ENCODE peak calls at places on chromosome 16, in seven cellular contexts. K, J, P, M, E, F and D are unnamed samples.

GRCh38 chr16:68732068-68732680 is 4.9 kb upstream of the CDH1 start:
- DNase-seq in P (no peak), M (no peak), F (no peak), J (no peak), K (no peak), E (no peak), D (no peak)

GRCh38 chr16:50263060-50263909 is 3.1 kb upstream of the ADCY7 start:
- DNase-seq in P (no peak), K (no peak), J (no peak), M (no peak), F (no peak), E (no peak), D (no peak)

GRCh38 chr16:55873122-55873521 is 2.1 kb downstream of the CES5A start:
- DNase-seq in J (no peak), E (no peak), F (no peak), P (no peak), M (no peak), K (no peak), D (no peak)

GRCh38 chr16:354971-355441 is 2.5 kb upstream of the AXIN1 start:
- DNase-seq in E (no peak), P (no peak), M (no peak), F (no peak), K (no peak), J (no peak), D (no peak)

GRCh38 chr16:27191352-27191924 is 11.9 kb upstream of the KDM8 start:
- DNase-seq in K (no peak), F (no peak), P (no peak), E (no peak), M (no peak), J (no peak), D (no peak)

GRCh38 chr16:50704245-50704644 is 10.8 kb downstream of the NOD2 start:
- DNase-seq in P (no peak), M (no peak), K (no peak), F (no peak), E (no peak), J (no peak), D (no peak)

GRCh38 chr16:48378836-48379235 is 6.4 kb downstream of the SIAH1 start:
- DNase-seq in M (no peak), F (no peak), P (no peak), J (no peak), K (peak; percentile 70), E (no peak), D (no peak)

GRCh38 chr16:48499822-48500440 is 110.0 kb downstream of the N4BP1 start:
- DNase-seq in E (no peak), K (no peak), P (peak; percentile 45), J (peak; percentile 84), F (no peak), M (peak; percentile 80), D (peak; percentile 92)

GRCh38 chr16:65540913-65541312 is 419.1 kb upstream of the CDH11 start:
- DNase-seq in F (no peak), E (no peak), J (no peak), K (no peak), M (no peak), P (no peak), D (no peak)

GRCh38 chr16:4338712-4339299 is 12.3 kb downstream of the PAM16 start:
- DNase-seq in F (no peak), J (no peak), E (no peak), P (no peak), M (no peak), K (no peak), D (no peak)

GRCh38 chr16:46916980-46917379 is 32.8 kb downstream of the GPT2 start:
- DNase-seq in K (peak; percentile 38), E (no peak), J (no peak), M (no peak), F (no peak), P (no peak), D (no peak)

GRCh38 chr16:69918241-69918640 is 32.9 kb upstream of the CLEC18A start:
- DNase-seq in P (no peak), K (no peak), M (no peak), E (no peak), J (no peak), F (no peak), D (peak; percentile 28)

GRCh38 chr16:23699100-23699499 is 13.9 kb downstream of the ERN2 start:
- DNase-seq in J (no peak), K (peak; percentile 34), F (no peak), P (no peak), E (no peak), M (no peak), D (no peak)

GRCh38 chr16:47258874-47259461 is 115.2 kb upstream of the NETO2 start:
- DNase-seq in E (no peak), K (peak; percentile 61), P (no peak), F (no peak), J (peak; percentile 33), M (no peak), D (peak; percentile 10)

GRCh38 chr16:49763826-49764225 is 92.1 kb downstream of the ZNF423 start:
- DNase-seq in P (no peak), J (no peak), E (no peak), K (no peak), M (no peak), F (no peak), D (no peak)

GRCh38 chr16:709651-710499 is 4.3 kb upstream of the FBXL16 start:
- DNase-seq in K (peak; percentile 48), J (peak; percentile 91), P (no peak), F (no peak), E (peak; percentile 88), M (no peak), D (peak; percentile 62)

GRCh38 chr16:81495321-81496234 is 51.0 kb downstream of the CMIP start:
- DNase-seq in P (no peak), E (no peak), K (peak; percentile 61), J (no peak), M (no peak), F (peak; percentile 66), D (no peak)

GRCh38 chr16:81455006-81455405 is 10.4 kb downstream of the CMIP start:
- DNase-seq in E (no peak), M (no peak), P (no peak), J (no peak), F (no peak), K (no peak), D (no peak)

GRCh38 chr16:23514381-23515152 is 4.3 kb upstream of the GGA2 start:
- DNase-seq in K (no peak), E (no peak), M (no peak), J (no peak), F (no peak), P (no peak), D (no peak)

GRCh38 chr16:48446534-48446920 is 61.3 kb upstream of the SIAH1 start:
- DNase-seq in P (no peak), J (no peak), M (no peak), F (no peak), K (no peak), E (no peak), D (no peak)

GRCh38 chr16:88882358-88883030 is 16.0 kb upstream of the PABPN1L start:
- DNase-seq in K (peak; percentile 52), M (no peak), P (no peak), F (no peak), E (no peak), J (no peak), D (no peak)

DNA sequence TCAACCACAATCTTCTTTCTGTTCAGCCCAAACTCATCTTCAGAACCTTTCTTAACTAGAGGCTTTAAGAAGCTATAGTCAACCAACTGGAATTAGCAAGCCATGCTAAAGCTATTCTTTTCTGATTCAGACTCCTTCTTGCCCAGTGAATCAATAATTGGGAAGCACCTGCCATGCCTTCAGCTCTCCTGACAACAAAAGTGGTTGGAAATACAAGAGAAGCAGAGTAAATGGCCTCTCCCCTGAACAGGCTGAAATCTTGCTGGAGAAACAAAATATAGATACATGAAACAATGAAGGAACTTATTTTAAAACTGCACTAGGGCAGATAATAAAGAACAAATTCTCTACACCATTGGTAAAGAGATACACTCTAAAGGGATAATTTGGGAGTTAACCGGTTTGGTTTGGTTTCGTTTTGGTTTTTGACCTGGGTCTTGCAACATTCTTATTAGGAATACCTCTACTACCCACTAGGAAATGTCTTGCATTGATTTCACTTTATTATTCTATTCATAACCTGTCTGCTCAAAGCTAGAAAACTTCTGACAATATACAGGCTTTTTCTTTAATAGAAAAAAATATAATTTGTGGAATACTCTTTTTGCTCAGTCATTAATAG is 173.6 kb upstream of the DYNLRB2 start:
- DNase-seq in P (no peak), F (no peak), M (no peak), E (no peak), K (no peak), J (no peak), D (no peak)
- TF ChIP-seq CTCF in P (no peak), F (no peak), M (no peak), E (no peak), K (no peak), J (no peak), D (no peak)

GRCh38 chr16:73217654-73218053 is 169.7 kb upstream of the ZFHX3 start:
- DNase-seq in K (peak; percentile 21), M (no peak), J (no peak), E (no peak), P (no peak), F (no peak), D (no peak)
- TF ChIP-seq CTCF in K (peak; percentile 17), M (peak; percentile 23), J (no peak), E (peak; percentile 58), P (no peak), F (no peak), D (peak; percentile 18)

DNA sequence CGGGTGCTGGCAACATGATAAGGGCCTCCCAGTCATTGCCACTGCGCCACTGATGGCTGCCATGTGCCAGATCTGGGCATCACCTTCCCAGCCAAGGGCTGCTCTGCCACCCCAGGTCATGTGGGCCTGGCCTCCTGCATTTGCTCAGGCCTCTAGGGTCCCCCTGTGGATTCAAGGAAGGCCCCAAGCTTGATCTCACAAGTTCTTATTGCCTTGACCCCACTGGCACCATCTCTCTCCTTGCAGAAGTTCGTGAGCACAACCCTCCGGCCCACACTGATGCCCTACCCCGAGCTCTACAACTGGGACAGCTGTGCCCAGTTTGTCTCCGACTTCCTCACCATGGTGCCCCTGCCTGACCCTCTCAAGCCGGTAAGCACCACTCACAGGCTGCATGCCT is 5.3 kb downstream of the DRC7 start:
- DNase-seq in P (no peak), K (no peak), F (no peak), E (no peak), J (no peak), M (no peak), D (no peak)
- TF ChIP-seq CTCF in P (no peak), K (no peak), F (no peak), E (no peak), J (no peak), M (no peak), D (no peak)

GRCh38 chr16:85717393-85718152 is 28.8 kb upstream of the GINS2 start:
- DNase-seq in P (no peak), E (peak; percentile 87), F (peak; percentile 63), K (peak; percentile 77), J (peak; percentile 80), M (peak; percentile 8), D (peak; percentile 47)
- TF ChIP-seq CTCF in P (peak; percentile 69), E (peak; percentile 86), F (peak; percentile 82), K (peak; percentile 38), J (peak; percentile 42), M (peak; percentile 72), D (peak; percentile 63)

GRCh38 chr16:80084614-80085013 is 456.2 kb upstream of the DYNLRB2 start:
- DNase-seq in E (peak; percentile 28), M (peak; percentile 18), F (peak; percentile 25), P (no peak), J (peak; percentile 16), K (peak; percentile 48), D (peak; percentile 55)
- TF ChIP-seq CTCF in E (peak; percentile 69), M (peak; percentile 61), F (peak; percentile 82), P (peak; percentile 47), J (peak; percentile 38), K (peak; percentile 30), D (peak; percentile 61)

GRCh38 chr16:2150418-2151187 is 2.2 kb downstream of the RAB26 start:
- DNase-seq in K (peak; percentile 73), F (no peak), P (no peak), M (no peak), E (no peak), J (peak; percentile 71), D (no peak)
- TF ChIP-seq CTCF in K (peak; percentile 15), F (no peak), P (no peak), M (no peak), E (no peak), J (no peak), D (no peak)